ENCODE peak calls at places on chromosome 9, in seven cellular contexts. J, P, O, F, M, X and A are unnamed samples.
A peak's percentile ranks its signal among the peaks of the same experiment; 100 is the strongest.

GRCh38 chr9:133576591-133577462 is 32.4 kb downstream of the FAM163B start:
- DNase-seq in F (no peak), M (no peak), X (no peak), O (no peak), J (no peak), P (no peak), A (no peak)

GRCh38 chr9:127049044-127049443 is 73.4 kb downstream of the ANGPTL2 start:
- DNase-seq in O (no peak), P (no peak), F (peak; percentile 3), X (no peak), M (peak; percentile 79), J (no peak), A (peak; percentile 68)

GRCh38 chr9:111481885-111482636 is 2.1 kb downstream of the ECPAS start:
- DNase-seq in X (peak; percentile 29), F (no peak), M (no peak), O (no peak), P (peak; percentile 55), J (no peak), A (peak; percentile 74)

GRCh38 chr9:12781334-12781733 is 6.5 kb downstream of the LURAP1L start:
- DNase-seq in P (no peak), J (no peak), X (no peak), M (no peak), O (no peak), F (no peak), A (no peak)

GRCh38 chr9:21988056-21988990 is 5.9 kb downstream of the CDKN2A start:
- DNase-seq in P (peak; percentile 25), O (no peak), F (no peak), J (no peak), X (no peak), M (no peak), A (no peak)

GRCh38 chr9:107637421-107638420 is 148.2 kb upstream of the KLF4 start:
- DNase-seq in P (no peak), J (no peak), F (no peak), M (peak; percentile 96), X (no peak), O (peak; percentile 65), A (peak; percentile 99)

GRCh38 chr9:71209890-71210289 is 88.5 kb upstream of the TRPM3 start:
- DNase-seq in F (no peak), M (no peak), J (no peak), O (no peak), P (no peak), X (no peak), A (no peak)

GRCh38 chr9:129806126-129806525 is 3.1 kb downstream of the TOR1B start:
- DNase-seq in X (no peak), P (peak; percentile 96), M (no peak), O (no peak), F (no peak), J (no peak), A (no peak)

GRCh38 chr9:13181652-13182051 is 97.8 kb downstream of the MPDZ start:
- DNase-seq in J (no peak), O (peak; percentile 62), F (no peak), X (peak; percentile 20), P (no peak), M (peak; percentile 2), A (peak; percentile 60)

GRCh38 chr9:125867752-125868400 is 120.7 kb downstream of the PBX3 start:
- DNase-seq in M (no peak), P (no peak), F (no peak), O (no peak), J (no peak), X (peak; percentile 15), A (peak; percentile 30)

GRCh38 chr9:35426627-35427026 is 63.3 kb upstream of the RUSC2 start:
- DNase-seq in M (no peak), O (no peak), J (no peak), F (no peak), X (no peak), P (no peak), A (no peak)

GRCh38 chr9:36788534-36788933 is 215.8 kb downstream of the MELK start:
- DNase-seq in F (no peak), X (no peak), P (no peak), O (peak; percentile 31), M (peak; percentile 24), J (peak; percentile 57), A (peak; percentile 5)

GRCh38 chr9:108622467-108622866 is 233.3 kb downstream of the ACTL7B start:
- DNase-seq in M (peak; percentile 57), X (no peak), J (no peak), O (no peak), P (no peak), F (no peak), A (peak; percentile 59)

GRCh38 chr9:128636556-128637530 is 19.8 kb downstream of the DYNC2I2 start:
- DNase-seq in O (no peak), X (peak; percentile 32), J (no peak), P (no peak), M (no peak), F (no peak), A (no peak)

GRCh38 chr9:97632992-97633858 is at the start of the genes NCBP1 and TSTD2:
- DNase-seq in F (peak; percentile 90), M (peak; percentile 96), X (peak; percentile 96), J (peak; percentile 98), P (peak; percentile 98), O (peak; percentile 99), A (peak; percentile 99)

GRCh38 chr9:5549671-5550650 is 39.6 kb downstream of the PDCD1LG2 start:
- DNase-seq in X (no peak), J (no peak), P (no peak), O (no peak), M (peak; percentile 75), F (no peak), A (peak; percentile 48)

GRCh38 chr9:134226221-134226930 is 62.0 kb upstream of the RNU6ATAC start:
- DNase-seq in O (no peak), X (no peak), P (peak; percentile 15), F (no peak), J (no peak), M (no peak), A (peak; percentile 83)

GRCh38 chr9:33620738-33621439 is 96.8 kb downstream of the ANKRD18B start:
- DNase-seq in M (peak; percentile 78), O (no peak), X (peak; percentile 80), J (no peak), F (no peak), P (no peak), A (peak; percentile 86)

GRCh38 chr9:132977626-132978450 is 656 bp upstream of the GFI1B start:
- DNase-seq in F (peak; percentile 57), J (peak; percentile 89), X (peak; percentile 20), M (peak; percentile 83), O (peak; percentile 79), P (peak; percentile 75), A (peak; percentile 53)

GRCh38 chr9:110602281-110602680 is 22.7 kb upstream of the SVEP1 start:
- DNase-seq in X (no peak), M (no peak), P (no peak), O (peak; percentile 14), J (no peak), F (no peak), A (no peak)

GRCh38 chr9:131467214-131467935 is 35.3 kb upstream of the POMT1 start:
- DNase-seq in P (no peak), X (no peak), F (no peak), J (peak; percentile 55), O (no peak), M (no peak), A (no peak)

GRCh38 chr9:91770229-91770628 is 179.8 kb downstream of the ROR2 start:
- DNase-seq in X (no peak), O (no peak), J (no peak), F (no peak), P (no peak), M (no peak), A (no peak)